ENCODE peak calls at places on chromosomes 13 and 19, in eight cellular contexts. W, O, H, F, Z, E, L and G are unnamed samples.
A peak's percentile ranks its signal among the peaks of the same experiment; 100 is the strongest.

GRCh38 chr19:17829855-17830566 is 8.7 kb upstream of the INSL3 start:
- DNase-seq in O (no peak), F (no peak), L (no peak), H (no peak), Z (peak; percentile 46), W (peak; percentile 60), E (no peak), G (peak; percentile 84)

GRCh38 chr13:19845758-19846157 is 17.7 kb downstream of the ZMYM5 start:
- DNase-seq in E (peak; percentile 97), F (peak; percentile 62), L (no peak), W (no peak), H (peak; percentile 71), Z (peak; percentile 77), O (peak; percentile 17), G (no peak)

GRCh38 chr19:5131031-5131865 is 162.3 kb downstream of the KDM4B start:
- DNase-seq in O (no peak), Z (no peak), W (no peak), F (no peak), H (no peak), L (no peak), E (no peak), G (no peak)

GRCh38 chr19:39413269-39413902 is 917 bp downstream of the PLEKHG2 start:
- DNase-seq in W (peak; percentile 41), F (peak; percentile 71), Z (no peak), E (peak; percentile 62), L (no peak), O (peak; percentile 87), H (peak; percentile 73), G (peak; percentile 73)

GRCh38 chr19:13057147-13057572 is 45.5 kb downstream of the LYL1 start:
- DNase-seq in W (peak; percentile 87), L (no peak), E (no peak), H (no peak), O (no peak), F (peak; percentile 17), Z (no peak), G (no peak)

GRCh38 chr19:39943586-39943985 is 9.2 kb upstream of the FCGBP start:
- DNase-seq in E (no peak), H (no peak), F (no peak), Z (no peak), W (no peak), L (no peak), O (no peak), G (no peak)

GRCh38 chr19:33373701-33374405 is at the start of gene CEBPG:
- DNase-seq in W (peak; percentile 33), H (peak; percentile 54), F (peak; percentile 54), L (peak; percentile 48), O (peak; percentile 66), E (peak; percentile 62), Z (no peak), G (peak; percentile 58)

GRCh38 chr19:13104848-13105646 is 2.4 kb upstream of the LYL1 start:
- DNase-seq in F (no peak), E (no peak), H (no peak), Z (no peak), L (no peak), W (no peak), O (no peak), G (no peak)

GRCh38 chr13:80553041-80553440 is 212.1 kb upstream of the SPRY2 start:
- DNase-seq in H (no peak), L (no peak), O (no peak), F (no peak), Z (no peak), W (no peak), E (no peak), G (no peak)